ENCODE peak calls at places on chromosomes 16 and 17, in five cellular contexts. F is GM04504; H is heart left ventricle; R is suprapubic skin; T is stimulated activated CD8-positive, alpha-beta memory T cell treated with anti-CD3 and anti-CD28 coated beads, Interleukin-12 subunit alpha, Interleukin-12 subunit beta, amount 100 ng/mL, for 4 hours. M is an unnamed sample.

GRCh38 chr16:46650224-46650623 is 29.0 kb upstream of the SHCBP1 start:
- DNase-seq in F (no peak), H (peak), R (no peak), T (no peak), M (no peak)

GRCh38 chr17:76869878-76870714 is 1.9 kb downstream of the MGAT5B start:
- DNase-seq in F (no peak), H (no peak), R (no peak), T (no peak), M (no peak)

GRCh38 chr16:86306046-86306644 is 204.2 kb upstream of the FOXF1 start:
- DNase-seq in F (peak), H (no peak), R (no peak), T (no peak), M (peak)

GRCh38 chr16:11521019-11521418 is 65.7 kb downstream of the LITAF start:
- DNase-seq in F (no peak), H (no peak), R (no peak), T (no peak), M (no peak)

GRCh38 chr16:66858740-66859396 is 14.7 kb downstream of the CA7 start:
- DNase-seq in F (peak), H (peak), R (no peak), T (no peak), M (peak)

GRCh38 chr16:85573696-85574641 is 39.2 kb upstream of the GSE1 start:
- DNase-seq in F (no peak), H (peak), R (no peak), T (no peak), M (peak)

GRCh38 chr17:20174588-20175265 is 165.6 kb downstream of the SPECC1 start:
- DNase-seq in F (no peak), H (no peak), R (no peak), T (no peak), M (peak)

GRCh38 chr16:87085441-87085840 is 231.8 kb downstream of the C16orf95 start:
- DNase-seq in F (no peak), H (no peak), R (no peak), T (no peak), M (no peak)

GRCh38 chr17:71975998-71976649 is 144.7 kb upstream of the SOX9 start:
- DNase-seq in F (peak), H (peak), R (peak), T (no peak), M (peak)

GRCh38 chr16:67959520-67959919 is 8.9 kb downstream of the SLC12A4 start:
- DNase-seq in F (no peak), H (peak), R (no peak), T (no peak), M (peak)

GRCh38 chr16:23330161-23330560 is 28.1 kb downstream of the SCNN1B start:
- DNase-seq in F (no peak), H (no peak), R (no peak), T (no peak), M (no peak)

GRCh38 chr17:50661795-50662391 is 27.2 kb downstream of the ABCC3 start:
- DNase-seq in F (peak), H (peak), R (no peak), T (no peak), M (peak)

GRCh38 chr16:73890524-73891500 is 405.8 kb upstream of the PSMD7 start:
- DNase-seq in F (no peak), H (no peak), R (no peak), T (no peak), M (no peak)

GRCh38 chr16:71441348-71441781 is 489 bp downstream of the TLE7 start:
- DNase-seq in F (no peak), H (no peak), R (no peak), T (no peak), M (no peak)

GRCh38 chr17:50397919-50398285 is 579 bp upstream of the LRRC59 start:
- DNase-seq in F (no peak), H (no peak), R (no peak), T (no peak), M (no peak)

GRCh38 chr16:11315499-11315898 is 29.8 kb upstream of the RMI2 start:
- DNase-seq in F (no peak), H (no peak), R (no peak), T (no peak), M (no peak)

GRCh38 chr16:67907397-67907796 is 14.3 kb downstream of the PSKH1 start:
- DNase-seq in F (no peak), H (no peak), R (no peak), T (no peak), M (no peak)

GRCh38 chr17:29677139-29677834 is 54.6 kb upstream of the CORO6 start:
- DNase-seq in F (no peak), H (peak), R (no peak), T (no peak), M (no peak)

GRCh38 chr16:50289950-50290764 is 23.8 kb downstream of the ADCY7 start:
- DNase-seq in F (no peak), H (no peak), R (no peak), T (no peak), M (no peak)

GRCh38 chr17:4433515-4434031 is at the start of gene SPNS3:
- DNase-seq in F (no peak), H (no peak), R (no peak), T (peak), M (no peak)

GRCh38 chr16:798666-799065 is 1.9 kb downstream of the GNG13 start:
- DNase-seq in F (no peak), H (no peak), R (no peak), T (no peak), M (no peak)

GRCh38 chr17:75077490-75078096 is 10.2 kb upstream of the SLC16A5 start:
- DNase-seq in F (no peak), H (peak), R (no peak), T (peak), M (no peak)

GRCh38 chr17:66704858-66705257 is 130.1 kb upstream of the CACNG5 start:
- DNase-seq in F (no peak), H (no peak), R (no peak), T (no peak), M (no peak)

GRCh38 chr16:2090819-2091721 is 43.3 kb downstream of the TSC2 start:
- DNase-seq in F (no peak), H (peak), R (no peak), T (no peak), M (no peak)

GRCh38 chr17:40061532-40062038 is 1.2 kb upstream of the THRA start:
- DNase-seq in F (no peak), H (no peak), R (no peak), T (no peak), M (no peak)

GRCh38 chr17:5373112-5373511 is 46.4 kb downstream of the NUP88 start:
- DNase-seq in F (no peak), H (no peak), R (no peak), T (no peak), M (no peak)

GRCh38 chr16:3188675-3188924 is 596 bp downstream of the OR1F1 start:
- DNase-seq in F (no peak), H (no peak), R (no peak), T (no peak), M (no peak)

GRCh38 chr17:49676276-49676868 is 1.5 kb downstream of the SPOP start:
- DNase-seq in F (no peak), H (no peak), R (no peak), T (no peak), M (peak)

GRCh38 chr17:29590261-29590978 is 972 bp upstream of the GIT1 start:
- DNase-seq in F (no peak), H (peak), R (no peak), T (no peak), M (peak)

GRCh38 chr17:65851965-65852736 is 290.7 kb upstream of the AXIN2 start:
- DNase-seq in F (no peak), H (no peak), R (no peak), T (no peak), M (no peak)

GRCh38 chr16:51762081-51762995 is 611.3 kb upstream of the SALL1 start:
- DNase-seq in F (peak), H (peak), R (peak), T (no peak), M (peak)

GRCh38 chr17:78651551-78651950 is 74.4 kb upstream of the DNAH17 start:
- DNase-seq in F (no peak), H (no peak), R (no peak), T (no peak), M (peak)

GRCh38 chr16:27717726-27718125 is 167.8 kb downstream of the KATNIP start:
- DNase-seq in F (no peak), H (no peak), R (no peak), T (no peak), M (no peak)

GRCh38 chr17:14670861-14671260 is 370.0 kb downstream of the HS3ST3B1 start:
- DNase-seq in F (no peak), H (no peak), R (no peak), T (no peak), M (no peak)

GRCh38 chr17:35804658-35805192 is 4.6 kb upstream of the TAF15 start:
- DNase-seq in F (peak), H (no peak), R (no peak), T (no peak), M (peak)

GRCh38 chr16:85551319-85551978 is 61.7 kb upstream of the GSE1 start:
- DNase-seq in F (no peak), H (no peak), R (no peak), T (no peak), M (no peak)

GRCh38 chr17:48577946-48578615 is at the start of gene HOXB4:
- DNase-seq in F (no peak), H (peak), R (peak), T (no peak), M (peak)